ENCODE peak calls at places on chromosome 5, in four cellular contexts. W is right lobe of liver, Q is heart right ventricle, S is mucosa of gallbladder. J is an unnamed sample.

GRCh38 chr5:178581621-178582020 is 8.6 kb downstream of the COL23A1 start:
- DNase-seq in Q (no peak), S (no peak), W (no peak), J (no peak)

GRCh38 chr5:42756630-42757601 is at the start of gene CCDC152:
- DNase-seq in S (no peak), W (no peak), Q (no peak), J (peak; percentile 30)

GRCh38 chr5:71586052-71586940 is 844 bp upstream of the MCCC2 start:
- DNase-seq in W (no peak), Q (no peak), S (no peak), J (no peak)

GRCh38 chr5:76615759-76616158 is 7.4 kb downstream of the F2RL2 start:
- DNase-seq in S (no peak), Q (no peak), W (no peak), J (no peak)

GRCh38 chr5:31096238-31096865 is 97.1 kb upstream of the CDH6 start:
- DNase-seq in Q (no peak), S (no peak), W (no peak), J (no peak)

GRCh38 chr5:87674235-87674634 is 261.5 kb upstream of the CCNH start:
- DNase-seq in W (no peak), S (no peak), Q (no peak), J (no peak)

GRCh38 chr5:114174837-114175236 is 187.0 kb upstream of the KCNN2 start:
- DNase-seq in Q (no peak), S (no peak), W (no peak), J (no peak)

GRCh38 chr5:135393691-135394090 is 5.3 kb downstream of the MACROH2A1 start:
- DNase-seq in W (no peak), Q (no peak), S (no peak), J (no peak)

GRCh38 chr5:149666212-149666852 is 63.8 kb upstream of the PPARGC1B start:
- DNase-seq in S (no peak), Q (no peak), W (no peak), J (peak; percentile 35)

GRCh38 chr5:135446615-135447014 is 533 bp downstream of the DCANP1 start:
- DNase-seq in W (no peak), S (no peak), Q (no peak), J (no peak)

GRCh38 chr5:23704176-23704855 is 196.9 kb downstream of the PRDM9 start:
- DNase-seq in W (no peak), S (no peak), Q (no peak), J (no peak)

GRCh38 chr5:34022131-34022705 is 14.4 kb upstream of the AMACR start:
- DNase-seq in Q (no peak), S (no peak), W (no peak), J (no peak)

GRCh38 chr5:65334077-65334476 is 147.6 kb downstream of the ADAMTS6 start:
- DNase-seq in Q (no peak), S (no peak), W (no peak), J (peak; percentile 80)

GRCh38 chr5:132499440-132500243 is 9.1 kb upstream of the IRF1 start:
- DNase-seq in S (peak; percentile 9), W (no peak), Q (no peak), J (no peak)

GRCh38 chr5:124337996-124338395 is 408.4 kb downstream of the ZNF608 start:
- DNase-seq in W (no peak), Q (no peak), S (no peak), J (no peak)

GRCh38 chr5:534743-535671 is 10.8 kb upstream of the SLC9A3 start:
- DNase-seq in Q (peak; percentile 10), S (no peak), W (peak; percentile 10), J (no peak)

GRCh38 chr5:75156585-75156984 is 80.1 kb downstream of the ANKRD31 start:
- DNase-seq in S (no peak), W (no peak), Q (no peak), J (no peak)

GRCh38 chr5:53874409-53874808 is 314.0 kb downstream of the NDUFS4 start:
- DNase-seq in Q (no peak), S (no peak), W (peak; percentile 37), J (no peak)

GRCh38 chr5:169296456-169297220 is 4.3 kb downstream of the SLIT3 start:
- DNase-seq in W (no peak), Q (no peak), S (no peak), J (peak; percentile 36)

GRCh38 chr5:59236448-59236847 is 653.6 kb downstream of the RAB3C start:
- DNase-seq in Q (no peak), S (peak; percentile 11), W (no peak), J (no peak)

GRCh38 chr5:72478684-72479083 is 28.5 kb downstream of the ZNF366 start:
- DNase-seq in S (no peak), W (no peak), Q (no peak), J (no peak)

GRCh38 chr5:58972301-58972700 is 389.4 kb downstream of the RAB3C start:
- DNase-seq in Q (no peak), W (no peak), S (no peak), J (no peak)

GRCh38 chr5:41649659-41650058 is 139.3 kb upstream of the PLCXD3 start:
- DNase-seq in W (no peak), S (no peak), Q (no peak), J (no peak)